ENCODE peak calls at places on chromosomes 1 and 21, in five cellular contexts. One of them, this sample, is unnamed.

GRCh38 chr1:155174334-155175280 is 958 bp downstream of the TRIM46 start:
- DNase-seq in lower leg skin: no peak
- DNase-seq in DMS153: no peak
- DNase-seq in kidney tubule cell: peak
- DNase-seq in CD8-positive, alpha-beta memory T cell: peak
- DNase-seq in this sample: no peak

GRCh38 chr21:40783404-40783803 is 63.6 kb downstream of the DSCAM start:
- DNase-seq in lower leg skin: no peak
- DNase-seq in DMS153: no peak
- DNase-seq in kidney tubule cell: no peak
- DNase-seq in CD8-positive, alpha-beta memory T cell: no peak
- DNase-seq in this sample: no peak

GRCh38 chr1:169250022-169250421 is 117.6 kb downstream of the NME7 start:
- DNase-seq in lower leg skin: no peak
- DNase-seq in DMS153: no peak
- DNase-seq in kidney tubule cell: no peak
- DNase-seq in CD8-positive, alpha-beta memory T cell: no peak
- DNase-seq in this sample: no peak

GRCh38 chr1:223611939-223612338 is 53.6 kb downstream of the CAPN8 start:
- DNase-seq in lower leg skin: no peak
- DNase-seq in DMS153: no peak
- DNase-seq in kidney tubule cell: no peak
- DNase-seq in CD8-positive, alpha-beta memory T cell: no peak
- DNase-seq in this sample: no peak

GRCh38 chr1:208264469-208265126 is 20.4 kb upstream of the PLXNA2 start:
- DNase-seq in lower leg skin: no peak
- DNase-seq in DMS153: no peak
- DNase-seq in kidney tubule cell: no peak
- DNase-seq in CD8-positive, alpha-beta memory T cell: no peak
- DNase-seq in this sample: no peak

GRCh38 chr1:22717038-22717758 is 6.6 kb downstream of the EPHB2 start:
- DNase-seq in lower leg skin: no peak
- DNase-seq in DMS153: peak
- DNase-seq in kidney tubule cell: peak
- DNase-seq in CD8-positive, alpha-beta memory T cell: no peak
- DNase-seq in this sample: no peak

GRCh38 chr1:201656670-201657032 is 117.7 kb downstream of the NAV1 start:
- DNase-seq in lower leg skin: no peak
- DNase-seq in DMS153: peak
- DNase-seq in kidney tubule cell: no peak
- DNase-seq in CD8-positive, alpha-beta memory T cell: no peak
- DNase-seq in this sample: no peak

GRCh38 chr1:229431270-229432115 is 2.4 kb downstream of the ACTA1 start:
- DNase-seq in lower leg skin: no peak
- DNase-seq in DMS153: no peak
- DNase-seq in kidney tubule cell: no peak
- DNase-seq in CD8-positive, alpha-beta memory T cell: no peak
- DNase-seq in this sample: no peak

GRCh38 chr1:20657024-20657423 is 4.1 kb downstream of the DDOST start:
- DNase-seq in lower leg skin: no peak
- DNase-seq in DMS153: no peak
- DNase-seq in kidney tubule cell: no peak
- DNase-seq in CD8-positive, alpha-beta memory T cell: no peak
- DNase-seq in this sample: no peak

GRCh38 chr21:38196033-38196432 is 60.8 kb upstream of the KCNJ15 start:
- DNase-seq in lower leg skin: no peak
- DNase-seq in DMS153: no peak
- DNase-seq in kidney tubule cell: no peak
- DNase-seq in CD8-positive, alpha-beta memory T cell: no peak
- DNase-seq in this sample: no peak

GRCh38 chr1:63152572-63152971 is 169.8 kb upstream of the FOXD3 start:
- DNase-seq in lower leg skin: no peak
- DNase-seq in DMS153: no peak
- DNase-seq in kidney tubule cell: peak
- DNase-seq in CD8-positive, alpha-beta memory T cell: no peak
- DNase-seq in this sample: no peak

GRCh38 chr1:155504207-155504606 is 58.4 kb downstream of the ASH1L start:
- DNase-seq in lower leg skin: no peak
- DNase-seq in DMS153: peak
- DNase-seq in kidney tubule cell: peak
- DNase-seq in CD8-positive, alpha-beta memory T cell: no peak
- DNase-seq in this sample: peak

GRCh38 chr1:107925565-107925964 is 39.4 kb downstream of the VAV3 start:
- DNase-seq in lower leg skin: no peak
- DNase-seq in DMS153: no peak
- DNase-seq in kidney tubule cell: no peak
- DNase-seq in CD8-positive, alpha-beta memory T cell: no peak
- DNase-seq in this sample: no peak

GRCh38 chr1:76256289-76257223 is 182.0 kb downstream of the ST6GALNAC3 start:
- DNase-seq in lower leg skin: no peak
- DNase-seq in DMS153: no peak
- DNase-seq in kidney tubule cell: no peak
- DNase-seq in CD8-positive, alpha-beta memory T cell: no peak
- DNase-seq in this sample: no peak

GRCh38 chr1:77370161-77370560 is 88.3 kb downstream of the AK5 start:
- DNase-seq in lower leg skin: no peak
- DNase-seq in DMS153: no peak
- DNase-seq in kidney tubule cell: peak
- DNase-seq in CD8-positive, alpha-beta memory T cell: no peak
- DNase-seq in this sample: no peak

This sample was measured in kidney epithelial cell.